ENCODE peak calls at places on chromosomes 12 and 14, in five cellular contexts. S, O, D, J and Y are unnamed samples.

GRCh38 chr12:113184900-113185179 is 438 bp downstream of the DDX54 start:
- DNase-seq in S (peak; percentile 90), J (peak; percentile 75), O (peak; percentile 96), D (peak; percentile 86), Y (peak; percentile 93)

GRCh38 chr14:102525213-102526143 is 15.9 kb upstream of the ANKRD9 start:
- DNase-seq in D (no peak), O (no peak), J (no peak), S (peak; percentile 25), Y (peak; percentile 67)

GRCh38 chr14:65361920-65362319 is 50.6 kb upstream of the FUT8 start:
- DNase-seq in O (peak; percentile 56), J (no peak), S (no peak), D (no peak), Y (no peak)

GRCh38 chr14:83874662-83875061 is 1655.3 kb upstream of the FLRT2 start:
- DNase-seq in O (no peak), D (no peak), S (no peak), J (no peak), Y (no peak)

GRCh38 chr14:66601932-66602578 is 94.1 kb downstream of the GPHN start:
- DNase-seq in D (no peak), J (no peak), O (no peak), S (no peak), Y (no peak)

GRCh38 chr14:44778562-44778961 is 183.2 kb downstream of the KLHL28 start:
- DNase-seq in D (no peak), S (no peak), O (no peak), J (no peak), Y (peak; percentile 29)

GRCh38 chr12:54935235-54935951 is 49.2 kb downstream of the TESPA1 start:
- DNase-seq in O (peak; percentile 76), S (peak; percentile 65), J (peak; percentile 35), D (peak; percentile 36), Y (peak; percentile 49)

GRCh38 chr14:94936411-94936892 is 166.5 kb upstream of the GSC start:
- DNase-seq in J (no peak), D (no peak), S (no peak), O (peak; percentile 46), Y (peak; percentile 77)

GRCh38 chr12:1857086-1857485 is 36.7 kb downstream of the LRTM2 start:
- DNase-seq in J (no peak), D (no peak), S (no peak), O (no peak), Y (no peak)

GRCh38 chr12:130124605-130125244 is 37.5 kb upstream of the FZD10 start:
- DNase-seq in D (no peak), S (no peak), O (no peak), J (no peak), Y (no peak)

GRCh38 chr14:69779088-69779487 is 12.1 kb downstream of the SRSF5 start:
- DNase-seq in O (no peak), J (no peak), D (no peak), S (no peak), Y (no peak)

GRCh38 chr12:124904306-124905098 is 9.9 kb downstream of the UBC start:
- DNase-seq in D (no peak), O (peak; percentile 92), S (no peak), J (no peak), Y (peak; percentile 88)

GRCh38 chr12:5379737-5380496 is 52.0 kb upstream of the NTF3 start:
- DNase-seq in J (no peak), O (no peak), D (no peak), S (no peak), Y (peak; percentile 24)